ENCODE peak calls at places on chromosomes 6 and 20, in four cellular contexts. One of them, this sample, is unnamed.
A peak's percentile ranks its signal among the peaks of the same experiment; 100 is the strongest.

GRCh38 chr6:128505603-128506002 is 14.8 kb downstream of the PTPRK start:
- DNase-seq in H1: no peak
- DNase-seq in IMR-90: no peak
- DNase-seq in H9: no peak
- DNase-seq in this sample: no peak

GRCh38 chr6:7195330-7196018 is 87.7 kb downstream of the RREB1 start:
- DNase-seq in H9: no peak
- DNase-seq in IMR-90: no peak
- DNase-seq in H1: no peak
- DNase-seq in this sample: no peak

GRCh38 chr20:38633577-38634093 is 32.0 kb downstream of the ARHGAP40 start:
- DNase-seq in H1: peak; percentile 51
- DNase-seq in H9: peak; percentile 88
- DNase-seq in IMR-90: peak; percentile 20
- DNase-seq in this sample: peak; percentile 86

GRCh38 chr6:124573953-124574352 is 388.3 kb upstream of the RNF217 start:
- DNase-seq in H9: no peak
- DNase-seq in IMR-90: no peak
- DNase-seq in H1: no peak
- DNase-seq in this sample: no peak

GRCh38 chr6:50707652-50708325 is 5.5 kb upstream of the TFAP2D start:
- DNase-seq in IMR-90: no peak
- DNase-seq in H9: peak; percentile 69
- DNase-seq in H1: no peak
- DNase-seq in this sample: peak; percentile 53

GRCh38 chr6:106199331-106199730 is 113.2 kb downstream of the PRDM1 start:
- DNase-seq in H1: no peak
- DNase-seq in IMR-90: no peak
- DNase-seq in H9: no peak
- DNase-seq in this sample: no peak

GRCh38 chr6:150207931-150208570 is 65.2 kb downstream of the PPP1R14C start:
- DNase-seq in H1: no peak
- DNase-seq in H9: no peak
- DNase-seq in IMR-90: peak; percentile 11
- DNase-seq in this sample: no peak

GRCh38 chr6:123715243-123715863 is 78.6 kb upstream of the TRDN start:
- DNase-seq in H9: no peak
- DNase-seq in H1: no peak
- DNase-seq in IMR-90: no peak
- DNase-seq in this sample: peak; percentile 59

GRCh38 chr6:14129572-14129971 is 12.0 kb downstream of the CD83 start:
- DNase-seq in IMR-90: peak; percentile 80
- DNase-seq in H9: peak; percentile 69
- DNase-seq in H1: peak; percentile 27
- DNase-seq in this sample: peak; percentile 76

GRCh38 chr6:166240889-166241288 is 67.3 kb downstream of the PRR18 start:
- DNase-seq in IMR-90: no peak
- DNase-seq in H9: peak; percentile 42
- DNase-seq in H1: no peak
- DNase-seq in this sample: no peak

GRCh38 chr6:51630011-51630410 is 457.4 kb downstream of the PKHD1 start:
- DNase-seq in H1: no peak
- DNase-seq in H9: no peak
- DNase-seq in IMR-90: no peak
- DNase-seq in this sample: no peak

GRCh38 chr20:2694519-2694918 is 1.9 kb downstream of the EBF4 start:
- DNase-seq in H1: no peak
- DNase-seq in IMR-90: no peak
- DNase-seq in H9: no peak
- DNase-seq in this sample: no peak

GRCh38 chr20:48785256-48785655 is 42.5 kb downstream of the PREX1 start:
- DNase-seq in H9: no peak
- DNase-seq in IMR-90: no peak
- DNase-seq in H1: no peak
- DNase-seq in this sample: no peak

GRCh38 chr20:54526801-54527200 is 51.4 kb downstream of the DOK5 start:
- DNase-seq in H1: no peak
- DNase-seq in IMR-90: no peak
- DNase-seq in H9: no peak
- DNase-seq in this sample: no peak

GRCh38 chr6:163536770-163537169 is 122.3 kb downstream of the QKI start:
- DNase-seq in H9: no peak
- DNase-seq in H1: no peak
- DNase-seq in IMR-90: peak; percentile 54
- DNase-seq in this sample: no peak

GRCh38 chr6:37882724-37883413 is 63.3 kb downstream of the ZFAND3 start:
- DNase-seq in IMR-90: peak; percentile 87
- DNase-seq in H1: no peak
- DNase-seq in H9: no peak
- DNase-seq in this sample: no peak

GRCh38 chr6:89239338-89239737 is 22.2 kb upstream of the GABRR1 start:
- DNase-seq in H9: peak; percentile 38
- DNase-seq in H1: no peak
- DNase-seq in IMR-90: no peak
- DNase-seq in this sample: peak; percentile 38

GRCh38 chr20:25269057-25269832 is 21.4 kb downstream of the PYGB start:
- DNase-seq in H9: peak; percentile 8
- DNase-seq in IMR-90: no peak
- DNase-seq in H1: no peak
- DNase-seq in this sample: no peak
- H3K56ac ChIP-seq in H9: no peak overlapping the region
- H3K56ac ChIP-seq in IMR-90: no peak overlapping the region
- H3K56ac ChIP-seq in H1: no peak overlapping the region
- H3K56ac ChIP-seq in this sample: no peak overlapping the region

DNA sequence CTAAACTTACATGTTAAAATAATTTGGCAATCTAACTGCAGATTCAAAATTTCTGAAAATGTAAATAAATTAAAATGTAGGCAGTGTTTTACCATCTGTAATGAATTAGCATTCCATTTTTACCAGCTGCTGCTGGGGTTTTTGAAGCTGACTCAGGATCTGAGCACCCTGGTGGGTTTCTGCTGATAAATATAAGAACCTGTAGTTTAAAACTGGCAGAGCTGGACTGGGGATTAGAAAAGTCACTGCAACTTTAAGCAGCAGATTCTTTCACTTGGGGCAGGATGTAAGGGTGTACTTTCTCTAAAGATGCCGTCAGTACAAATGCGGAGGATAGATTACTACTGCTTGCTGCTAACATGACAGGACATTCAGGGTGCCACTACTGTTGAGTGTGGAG is 341.8 kb downstream of the CDKAL1 start:
- DNase-seq in H9: no peak
- DNase-seq in IMR-90: peak; percentile 77
- DNase-seq in H1: no peak
- DNase-seq in this sample: peak; percentile 48
- H2BK5ac ChIP-seq in H9: no peak overlapping the region
- H2BK5ac ChIP-seq in IMR-90: peak overlapping the region; percentile 39
- H2BK5ac ChIP-seq in H1: no peak overlapping the region
- H2BK5ac ChIP-seq in this sample: no peak overlapping the region

DNA sequence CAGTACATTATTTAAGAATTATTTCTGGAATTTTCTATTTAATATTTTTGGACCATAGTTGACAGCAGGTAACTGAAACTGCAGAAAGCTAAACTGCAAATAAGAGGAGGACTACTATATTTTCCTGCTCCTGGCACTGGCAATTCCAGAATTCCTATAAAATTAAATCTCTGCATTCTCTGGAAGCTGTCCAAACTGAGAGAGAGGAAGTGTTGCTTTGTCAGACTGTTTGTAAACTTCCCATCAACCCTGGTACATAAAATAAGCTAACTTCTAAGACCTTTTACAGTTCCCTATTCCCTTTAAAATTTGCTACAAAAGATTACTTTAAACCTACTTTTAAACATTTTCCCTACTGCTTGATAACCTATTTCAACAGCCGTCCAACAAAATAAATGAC is 196.1 kb upstream of the RUNX2 start:
- DNase-seq in H9: no peak
- DNase-seq in IMR-90: no peak
- DNase-seq in H1: no peak
- DNase-seq in this sample: no peak
- H3K27ac ChIP-seq in H9: no peak overlapping the region
- H3K27ac ChIP-seq in IMR-90: no peak overlapping the region
- H3K27ac ChIP-seq in H1: no peak overlapping the region
- H3K27ac ChIP-seq in this sample: no peak overlapping the region

DNA sequence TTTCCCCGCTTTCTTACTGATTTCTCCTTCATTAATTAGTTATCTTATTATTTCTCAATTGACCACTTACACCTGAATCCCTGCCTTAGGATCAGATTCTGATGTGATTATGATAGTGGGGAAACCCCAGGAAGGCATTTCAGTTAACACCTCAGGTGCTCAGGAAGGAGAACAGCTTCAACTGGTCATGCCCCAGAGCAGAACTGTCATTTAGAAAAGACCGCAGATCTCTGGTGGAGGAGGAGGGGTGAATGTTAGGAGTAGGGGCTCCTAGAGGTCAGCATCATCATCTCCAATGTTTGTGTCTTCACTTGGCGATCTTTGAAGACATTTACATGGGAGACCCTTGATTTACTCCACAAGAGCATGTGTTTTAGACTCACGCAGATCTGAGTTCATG is 44.5 kb downstream of the PROKR2 start:
- DNase-seq in H1: no peak
- DNase-seq in H9: no peak
- DNase-seq in IMR-90: no peak
- DNase-seq in this sample: no peak
- H3K56ac ChIP-seq in H1: no peak overlapping the region
- H3K56ac ChIP-seq in H9: no peak overlapping the region
- H3K56ac ChIP-seq in IMR-90: no peak overlapping the region
- H3K56ac ChIP-seq in this sample: no peak overlapping the region

GRCh38 chr6:158999669-159000403 is at the start of gene RSPH3:
- DNase-seq in H1: peak; percentile 93
- DNase-seq in H9: peak; percentile 98
- DNase-seq in IMR-90: peak; percentile 90
- DNase-seq in this sample: peak; percentile 99

GRCh38 chr6:159002432-159003160 is 2.6 kb upstream of the RSPH3 start:
- DNase-seq in IMR-90: peak; percentile 61
- DNase-seq in H1: no peak
- DNase-seq in H9: no peak
- DNase-seq in this sample: peak; percentile 88

GRCh38 chr6:158996863-158997262 is 3.1 kb downstream of the RSPH3 start:
- DNase-seq in IMR-90: no peak
- DNase-seq in H9: no peak
- DNase-seq in H1: no peak
- DNase-seq in this sample: no peak

GRCh38 chr6:159004592-159004991 is 4.6 kb upstream of the RSPH3 start:
- DNase-seq in H1: no peak
- DNase-seq in IMR-90: no peak
- DNase-seq in H9: no peak
- DNase-seq in this sample: no peak

GRCh38 chr6:158999154-158999668 is 791 bp downstream of the RSPH3 start:
- DNase-seq in H1: no peak
- DNase-seq in IMR-90: peak; percentile 8
- DNase-seq in H9: no peak
- DNase-seq in this sample: no peak
- H2BK5ac ChIP-seq in H1: peak overlapping the region; percentile 42
- H2BK5ac ChIP-seq in IMR-90: no peak overlapping the region
- H2BK5ac ChIP-seq in H9: no peak overlapping the region
- H2BK5ac ChIP-seq in this sample: no peak overlapping the region

GRCh38 chr6:4113623-4114022 is 21.8 kb downstream of the ECI2 start:
- DNase-seq in H9: no peak
- DNase-seq in H1: no peak
- DNase-seq in IMR-90: peak; percentile 12
- DNase-seq in this sample: no peak

GRCh38 chr6:4115741-4116140 is 19.6 kb downstream of the ECI2 start:
- DNase-seq in IMR-90: no peak
- DNase-seq in H1: no peak
- DNase-seq in H9: no peak
- DNase-seq in this sample: no peak

GRCh38 chr6:4108561-4109093 is 26.7 kb downstream of the ECI2 start:
- DNase-seq in H9: no peak
- DNase-seq in H1: no peak
- DNase-seq in IMR-90: no peak
- DNase-seq in this sample: no peak

GRCh38 chr6:4114123-4114522 is 21.3 kb downstream of the ECI2 start:
- DNase-seq in IMR-90: peak; percentile 55
- DNase-seq in H9: no peak
- DNase-seq in H1: no peak
- DNase-seq in this sample: no peak

DNA sequence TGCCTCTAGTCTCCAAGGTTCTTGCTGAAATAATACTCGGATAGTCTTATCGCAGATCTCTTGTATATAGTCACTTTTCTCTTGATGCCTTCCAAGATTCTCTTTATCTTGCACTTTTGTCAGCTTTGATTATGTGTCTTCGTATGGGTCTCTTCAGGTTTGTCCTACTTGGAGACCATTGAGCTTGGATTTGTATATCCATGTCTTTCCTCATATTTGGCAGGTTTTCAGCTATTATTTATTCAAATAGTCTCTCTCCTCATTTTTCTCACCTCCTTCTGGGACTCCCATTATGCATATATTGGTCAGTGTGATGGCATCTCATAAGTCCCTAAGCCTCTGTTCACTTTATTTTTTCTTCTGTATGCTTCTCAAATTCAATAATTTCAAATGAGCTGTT is 23.0 kb downstream of the ECI2 start:
- DNase-seq in IMR-90: no peak
- DNase-seq in H1: no peak
- DNase-seq in H9: no peak
- DNase-seq in this sample: no peak
- H3K27ac ChIP-seq in IMR-90: no peak overlapping the region
- H3K27ac ChIP-seq in H1: no peak overlapping the region
- H3K27ac ChIP-seq in H9: no peak overlapping the region
- H3K27ac ChIP-seq in this sample: no peak overlapping the region

GRCh38 chr6:159301277-159301676 is 132.1 kb downstream of the FNDC1 start:
- DNase-seq in IMR-90: no peak
- DNase-seq in H1: no peak
- DNase-seq in H9: no peak
- DNase-seq in this sample: no peak

GRCh38 chr6:159303784-159304183 is 134.6 kb downstream of the FNDC1 start:
- DNase-seq in H1: no peak
- DNase-seq in IMR-90: no peak
- DNase-seq in H9: no peak
- DNase-seq in this sample: no peak

GRCh38 chr6:159302196-159302595 is 133.0 kb downstream of the FNDC1 start:
- DNase-seq in H9: no peak
- DNase-seq in IMR-90: no peak
- DNase-seq in H1: no peak
- DNase-seq in this sample: no peak

GRCh38 chr6:159299566-159299965 is 130.4 kb downstream of the FNDC1 start:
- DNase-seq in H1: no peak
- DNase-seq in IMR-90: no peak
- DNase-seq in H9: no peak
- DNase-seq in this sample: no peak

GRCh38 chr6:159298840-159299239 is 129.6 kb downstream of the FNDC1 start:
- DNase-seq in H1: no peak
- DNase-seq in H9: no peak
- DNase-seq in IMR-90: no peak
- DNase-seq in this sample: no peak
- H3K56ac ChIP-seq in H1: no peak overlapping the region
- H3K56ac ChIP-seq in H9: no peak overlapping the region
- H3K56ac ChIP-seq in IMR-90: no peak overlapping the region
- H3K56ac ChIP-seq in this sample: no peak overlapping the region

GRCh38 chr6:98847767-98848538 is 13.6 kb downstream of the POU3F2 start:
- DNase-seq in IMR-90: no peak
- DNase-seq in H9: peak; percentile 63
- DNase-seq in H1: no peak
- DNase-seq in this sample: no peak
- H2BK5ac ChIP-seq in IMR-90: no peak overlapping the region
- H2BK5ac ChIP-seq in H9: no peak overlapping the region
- H2BK5ac ChIP-seq in H1: no peak overlapping the region
- H2BK5ac ChIP-seq in this sample: no peak overlapping the region